ENCODE peak calls at places on chromosomes 3 and 15, in five cellular contexts. U is sigmoid colon, K is GM23248, H is ovary, S is PC-3. Z is an unnamed sample.
A peak's percentile ranks its signal among the peaks of the same experiment; 100 is the strongest.

GRCh38 chr3:69628956-69629355 is 110.3 kb upstream of the MITF start:
- DNase-seq in U (no peak), K (peak; percentile 3), H (no peak), S (no peak), Z (no peak)

GRCh38 chr3:71064288-71064975 is 519.1 kb downstream of the FOXP1 start:
- DNase-seq in U (peak; percentile 74), K (peak; percentile 80), H (peak; percentile 76), S (peak; percentile 57), Z (peak; percentile 72)

GRCh38 chr3:177337548-177338331 is 140.5 kb upstream of the TBL1XR1 start:
- DNase-seq in U (no peak), K (peak; percentile 84), H (no peak), S (peak; percentile 62), Z (no peak)

GRCh38 chr3:131705558-131706051 is 202.8 kb upstream of the MRPL3 start:
- DNase-seq in U (no peak), K (peak; percentile 57), H (no peak), S (peak; percentile 20), Z (peak; percentile 2)

GRCh38 chr3:193572426-193572908 is 17.8 kb upstream of the ATP13A4 start:
- DNase-seq in U (peak; percentile 67), K (peak; percentile 73), H (peak; percentile 40), S (peak; percentile 80), Z (peak; percentile 52)

GRCh38 chr15:34341922-34342736 is 807 bp downstream of the NOP10 start:
- DNase-seq in U (no peak), K (peak; percentile 15), H (no peak), S (peak; percentile 59), Z (no peak)

GRCh38 chr3:79973917-79974595 is 206.3 kb upstream of the ROBO1 start:
- DNase-seq in U (no peak), K (no peak), H (no peak), S (peak; percentile 81), Z (no peak)

GRCh38 chr3:47323431-47324277 is 40.9 kb downstream of the KLHL18 start:
- DNase-seq in U (no peak), K (peak; percentile 48), H (no peak), S (peak; percentile 88), Z (no peak)

GRCh38 chr15:50304856-50305255 is 39.3 kb upstream of the HDC start:
- DNase-seq in U (no peak), K (no peak), H (no peak), S (no peak), Z (no peak)

GRCh38 chr15:80787238-80787805 is 8.2 kb downstream of the CEMIP start:
- DNase-seq in U (no peak), K (peak; percentile 31), H (no peak), S (no peak), Z (no peak)
- H3K4me3 ChIP-seq in U (no peak overlapping the region), K (no peak overlapping the region), H (no peak overlapping the region), S (no peak overlapping the region), Z (no peak overlapping the region)

DNA sequence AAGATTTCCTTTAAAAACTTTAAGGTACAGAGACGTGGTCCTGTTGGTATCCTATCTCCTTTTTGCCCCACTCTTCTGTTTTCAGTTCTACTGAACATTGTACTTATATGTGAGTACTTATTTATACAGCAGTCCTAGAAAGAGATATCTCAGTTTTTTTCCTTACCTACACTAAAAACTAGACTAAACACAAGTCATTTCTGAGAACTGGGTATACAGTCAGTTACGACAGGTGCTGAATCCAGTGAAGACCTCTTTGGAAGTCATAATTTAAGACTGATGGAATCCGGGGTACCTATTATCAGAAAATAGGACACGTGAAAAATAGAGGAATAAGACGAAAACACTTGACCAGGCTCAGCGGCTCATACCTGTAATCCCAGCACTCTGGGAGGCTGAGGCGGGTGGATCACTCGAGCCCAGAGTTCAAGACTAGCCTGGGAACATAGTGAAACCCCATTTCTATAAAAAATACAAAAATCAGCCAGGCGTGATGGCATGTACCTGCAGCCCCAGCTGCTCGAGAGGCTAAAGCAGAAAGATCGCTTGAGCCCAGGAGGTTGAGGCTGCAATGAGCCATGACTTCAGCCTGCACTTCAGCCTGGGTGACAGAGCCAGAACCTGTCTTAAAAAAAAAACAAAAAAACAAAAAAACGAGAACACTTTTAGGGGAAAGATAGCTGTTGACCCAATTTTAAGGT is 76.3 kb downstream of the KLHL25 start:
- DNase-seq in U (no peak), K (no peak), H (no peak), S (no peak), Z (no peak)
- H3K27ac ChIP-seq in U (no peak overlapping the region), K (no peak overlapping the region), H (no peak overlapping the region), S (no peak overlapping the region), Z (no peak overlapping the region)

DNA sequence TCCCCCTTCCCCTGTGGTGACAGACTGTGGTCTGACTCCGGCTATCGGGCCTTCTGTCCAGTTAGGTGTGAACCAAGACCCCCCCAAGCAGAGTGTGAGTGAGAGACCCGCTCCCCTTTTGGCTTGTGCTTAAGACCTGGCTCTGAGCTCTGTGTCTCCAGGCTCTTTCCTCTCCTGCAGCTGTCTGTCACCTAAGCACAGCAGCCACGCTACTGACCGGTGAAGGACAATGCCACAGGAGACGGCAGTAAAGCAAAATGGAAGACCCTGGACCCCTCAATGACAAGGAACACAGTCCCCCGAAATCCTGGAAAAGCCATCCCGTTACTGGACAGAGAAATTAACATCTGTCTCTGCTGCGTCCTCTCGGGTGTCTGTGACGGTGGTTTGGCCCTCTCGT is 53.8 kb downstream of the CHSY1 start:
- DNase-seq in U (no peak), K (no peak), H (no peak), S (no peak), Z (no peak)
- H3K4me1 ChIP-seq in U (no peaks in the 10 kb centered on the region), K (peaks cover 53% of the 10 kb centered on the region), H (peaks cover 19% of the 10 kb centered on the region), S (peaks cover 33% of the 10 kb centered on the region), Z (peaks cover 62% of the 10 kb centered on the region)

DNA sequence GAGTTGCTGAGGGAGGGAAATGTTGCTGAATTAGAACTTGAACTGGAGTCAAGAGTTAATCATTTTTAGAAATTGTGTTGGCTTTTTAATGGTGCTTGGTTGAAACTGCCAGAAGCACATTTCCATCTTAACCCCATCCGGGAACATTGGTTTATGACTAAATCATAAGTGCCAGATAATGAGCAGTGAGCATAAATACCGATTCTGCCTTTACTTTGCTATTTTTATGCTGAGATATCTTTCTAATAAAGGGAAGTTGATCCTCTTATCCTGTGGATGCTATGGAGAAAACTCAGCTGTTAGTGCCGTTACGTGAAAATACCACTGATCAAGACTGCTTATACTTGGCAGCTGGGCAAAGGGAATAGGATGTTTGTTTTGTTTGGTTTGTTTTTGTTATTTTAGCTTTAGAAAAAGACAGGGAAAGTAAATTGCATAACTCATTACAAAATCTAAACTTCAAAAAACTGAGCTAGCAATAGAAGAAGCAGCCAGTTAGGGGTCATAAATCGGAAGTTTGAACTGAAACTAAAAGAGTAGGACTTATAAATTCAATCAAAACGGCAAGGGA is 813.1 kb downstream of the NAALADL2 start:
- DNase-seq in U (no peak), K (peak; percentile 43), H (no peak), S (peak; percentile 14), Z (no peak)
- H3K4me3 ChIP-seq in U (peak overlapping the region; percentile 24), K (peak overlapping the region; percentile 70), H (no peak overlapping the region), S (peak overlapping the region; percentile 58), Z (peak overlapping the region; percentile 19)